ENCODE peak calls at places on chromosomes 7 and 10, in six cellular contexts. N is NCI-H460; V is T-helper 1 cell; J is GOT3; B is HEK293T; X is activated CD8-positive, alpha-beta T cell treated with anti-CD3 and anti-CD28 coated beads for 36 hours. P is an unnamed sample.
A peak's percentile ranks its signal among the peaks of the same experiment; 100 is the strongest.

GRCh38 chr7:4205828-4206227 is 476.3 kb upstream of the FOXK1 start:
- DNase-seq in N (no peak), J (no peak), V (no peak), X (no peak), B (no peak), P (no peak)

GRCh38 chr7:132161976-132162375 is 414.3 kb downstream of the PLXNA4 start:
- DNase-seq in B (no peak), N (no peak), X (no peak), V (no peak), J (no peak), P (no peak)

GRCh38 chr10:5476918-5477525 is 22.3 kb downstream of the CALML5 start:
- DNase-seq in N (no peak), B (no peak), X (no peak), J (no peak), V (no peak), P (no peak)

GRCh38 chr10:47040041-47040491 is 128.8 kb downstream of the PTPN20 start:
- DNase-seq in B (no peak), J (no peak), N (no peak), V (no peak), X (no peak), P (no peak)

GRCh38 chr10:77522268-77522809 is 115.3 kb downstream of the KCNMA1 start:
- DNase-seq in N (no peak), V (no peak), X (no peak), B (no peak), J (no peak), P (no peak)

GRCh38 chr10:70274643-70275042 is 9.2 kb downstream of the NPFFR1 start:
- DNase-seq in X (no peak), N (no peak), V (no peak), B (no peak), J (no peak), P (no peak)

GRCh38 chr7:100166966-100167911 is 1.2 kb downstream of the GAL3ST4 start:
- DNase-seq in J (no peak), X (no peak), N (no peak), B (no peak), V (no peak), P (no peak)

GRCh38 chr10:87844837-87845623 is 18.3 kb downstream of the KLLN start:
- DNase-seq in X (no peak), B (no peak), J (no peak), V (no peak), N (peak; percentile 68), P (peak; percentile 75)

GRCh38 chr10:15387021-15387420 is 15.9 kb upstream of the FAM171A1 start:
- DNase-seq in V (no peak), B (no peak), X (no peak), N (no peak), J (no peak), P (no peak)

GRCh38 chr10:68666280-68666760 is 54.7 kb upstream of the CCAR1 start:
- DNase-seq in V (no peak), X (no peak), J (no peak), N (no peak), B (no peak), P (peak; percentile 92)

GRCh38 chr10:119655566-119656001 is 4.4 kb downstream of the BAG3 start:
- DNase-seq in V (peak; percentile 32), N (peak; percentile 70), X (peak; percentile 41), B (no peak), J (no peak), P (peak; percentile 35)

GRCh38 chr10:80066809-80067208 is 11.7 kb upstream of the TMEM254 start:
- DNase-seq in X (no peak), V (no peak), B (no peak), J (no peak), N (no peak), P (no peak)

GRCh38 chr10:74628136-74628535 is 198.3 kb upstream of the KAT6B start:
- DNase-seq in N (no peak), V (no peak), J (no peak), B (no peak), X (no peak), P (no peak)

GRCh38 chr7:112132123-112132694 is 74.0 kb downstream of the DOCK4 start:
- DNase-seq in N (no peak), V (no peak), X (no peak), B (no peak), J (no peak), P (no peak)

GRCh38 chr7:28298870-28299484 is 113.3 kb upstream of the CREB5 start:
- DNase-seq in V (no peak), B (peak; percentile 69), N (peak; percentile 87), X (no peak), J (no peak), P (peak; percentile 85)

GRCh38 chr10:43287056-43288007 is 20.5 kb upstream of the RASGEF1A start:
- DNase-seq in X (peak; percentile 75), B (no peak), J (no peak), N (peak; percentile 30), V (no peak), P (peak; percentile 95)

GRCh38 chr10:114879541-114880158 is 58.1 kb downstream of the FHIP2A start:
- DNase-seq in X (peak; percentile 71), V (peak; percentile 27), J (no peak), N (peak; percentile 24), B (peak; percentile 59), P (peak; percentile 47)

GRCh38 chr10:72063703-72064391 is 24.5 kb downstream of the SPOCK2 start:
- DNase-seq in X (no peak), V (no peak), B (no peak), N (no peak), J (no peak), P (peak; percentile 58)

GRCh38 chr10:22681783-22682183 is 32.6 kb downstream of the PIP4K2A start:
- DNase-seq in X (peak; percentile 75), V (peak; percentile 43), B (no peak), J (no peak), N (peak; percentile 19), P (peak; percentile 83)

GRCh38 chr10:8055420-8056349 is 1.2 kb downstream of the GATA3 start:
- DNase-seq in X (peak; percentile 52), V (no peak), J (no peak), N (no peak), B (no peak), P (no peak)

GRCh38 chr7:123237-123636 is 69.1 kb upstream of the FAM20C start:
- DNase-seq in V (no peak), N (no peak), X (no peak), J (no peak), B (no peak), P (no peak)

GRCh38 chr7:106561657-106562411 is 99.1 kb downstream of the CCDC71L start:
- DNase-seq in X (no peak), B (no peak), V (no peak), N (no peak), J (no peak), P (no peak)

P was measured in PC-3.